ENCODE peak calls at places on chromosome 18, in six cellular contexts. G, L, B, W, S and F are unnamed samples.

GRCh38 chr18:10519999-10520935 is 5.6 kb upstream of the NAPG start:
- DNase-seq in B (peak; percentile 90), S (peak; percentile 85), W (peak; percentile 45), L (peak; percentile 87), G (peak; percentile 93), F (peak; percentile 86)

GRCh38 chr18:41955688-41956087 is 654 bp downstream of the PIK3C3 start:
- DNase-seq in S (no peak), B (peak; percentile 26), G (no peak), L (peak; percentile 14), W (no peak), F (no peak)

GRCh38 chr18:79068299-79068945 is 772 bp upstream of the ATP9B start:
- DNase-seq in L (peak; percentile 10), W (no peak), B (no peak), S (peak; percentile 52), G (no peak), F (no peak)

GRCh38 chr18:56469582-56469981 is 168.8 kb downstream of the TXNL1 start:
- DNase-seq in W (no peak), G (no peak), B (no peak), L (no peak), S (no peak), F (no peak)

GRCh38 chr18:45107425-45107824 is 426.7 kb downstream of the SETBP1 start:
- DNase-seq in W (no peak), L (no peak), B (no peak), S (no peak), G (no peak), F (no peak)

GRCh38 chr18:63646916-63647315 is 2.9 kb upstream of the SERPINB4 start:
- DNase-seq in G (no peak), L (no peak), S (no peak), W (no peak), B (no peak), F (no peak)

GRCh38 chr18:50715919-50716318 is 103.9 kb downstream of the MRO start:
- DNase-seq in S (no peak), W (no peak), G (no peak), L (no peak), B (no peak), F (no peak)

GRCh38 chr18:8040021-8040420 is 472.9 kb downstream of the PTPRM start:
- DNase-seq in S (no peak), G (no peak), B (no peak), W (no peak), L (no peak), F (no peak)

GRCh38 chr18:28177828-28178635 is 1.1 kb upstream of the CDH2 start:
- DNase-seq in G (peak; percentile 93), B (no peak), W (no peak), L (peak; percentile 95), S (no peak), F (peak; percentile 90)

GRCh38 chr18:76750886-76751537 is 71.3 kb upstream of the ZNF236 start:
- DNase-seq in S (no peak), G (no peak), B (no peak), L (no peak), W (no peak), F (no peak)

GRCh38 chr18:60099709-60100108 is 199.9 kb downstream of the PMAIP1 start:
- DNase-seq in L (no peak), S (no peak), W (no peak), B (no peak), G (no peak), F (no peak)

GRCh38 chr18:56884511-56884910 is 233.4 kb downstream of the WDR7 start:
- DNase-seq in G (no peak), W (no peak), B (no peak), S (no peak), L (peak; percentile 14), F (no peak)